ENCODE peak calls at places on chromosomes 3 and 15, in six cellular contexts. S, D, C, B, Y and O are unnamed samples.

GRCh38 chr15:33859992-33860545 is 108.2 kb upstream of the CHRM5 start:
- DNase-seq in S (no peak), B (no peak), D (no peak), Y (no peak), C (no peak), O (no peak)

GRCh38 chr3:32076566-32076965 is 29.9 kb upstream of the GPD1L start:
- DNase-seq in C (no peak), D (peak), B (no peak), S (no peak), Y (no peak), O (no peak)

GRCh38 chr15:68423359-68424028 is 8.5 kb downstream of the ITGA11 start:
- DNase-seq in D (no peak), C (no peak), B (no peak), Y (no peak), S (no peak), O (no peak)

GRCh38 chr15:50140097-50140496 is 21.1 kb upstream of the ATP8B4 start:
- DNase-seq in S (no peak), B (no peak), D (no peak), C (no peak), Y (no peak), O (no peak)

GRCh38 chr3:48747703-48748102 is 30.7 kb upstream of the IP6K2 start:
- DNase-seq in Y (no peak), C (peak), B (peak), D (no peak), S (peak), O (no peak)

GRCh38 chr3:170203457-170203856 is 18.8 kb upstream of the PRKCI start:
- DNase-seq in C (no peak), Y (no peak), D (no peak), S (no peak), B (no peak), O (no peak)

GRCh38 chr3:81395739-81396138 is 365.7 kb downstream of the GBE1 start:
- DNase-seq in D (no peak), C (no peak), S (no peak), Y (peak), B (no peak), O (no peak)

GRCh38 chr15:90816401-90817116 is 51.8 kb upstream of the FURIN start:
- DNase-seq in D (no peak), C (no peak), B (peak), Y (no peak), S (no peak), O (no peak)

GRCh38 chr3:146169891-146170290 is 8.9 kb upstream of the PLOD2 start:
- DNase-seq in S (no peak), B (no peak), D (no peak), Y (no peak), C (no peak), O (no peak)

GRCh38 chr3:71369733-71370391 is 213.7 kb downstream of the FOXP1 start:
- DNase-seq in B (no peak), C (no peak), D (no peak), Y (no peak), S (no peak), O (no peak)

GRCh38 chr15:49627407-49627877 is 6.6 kb downstream of the DTWD1 start:
- DNase-seq in Y (no peak), D (no peak), C (no peak), S (no peak), B (no peak), O (no peak)

GRCh38 chr3:57961828-57962447 is 46.3 kb upstream of the FLNB start:
- DNase-seq in S (no peak), D (no peak), B (no peak), C (no peak), Y (peak), O (no peak)

GRCh38 chr3:27544372-27544865 is 60.2 kb upstream of the SLC4A7 start:
- DNase-seq in C (no peak), Y (no peak), S (no peak), B (no peak), D (no peak), O (no peak)

GRCh38 chr3:54547051-54547450 is 380.8 kb downstream of the LRTM1 start:
- DNase-seq in S (peak), D (no peak), C (no peak), B (no peak), Y (no peak), O (no peak)

GRCh38 chr15:67207555-67208182 is 46.8 kb downstream of the AAGAB start:
- DNase-seq in D (no peak), C (no peak), S (no peak), B (no peak), Y (peak), O (no peak)

GRCh38 chr15:69805248-69805953 is 292.3 kb downstream of the TLE3 start:
- DNase-seq in D (no peak), B (no peak), S (peak), Y (no peak), C (no peak), O (no peak)

GRCh38 chr3:73432021-73432722 is 192.6 kb downstream of the PDZRN3 start:
- DNase-seq in C (no peak), B (no peak), D (no peak), Y (peak), S (no peak), O (no peak)

GRCh38 chr3:11389570-11390268 is 117.5 kb downstream of the ATG7 start:
- DNase-seq in Y (no peak), S (no peak), B (no peak), D (no peak), C (no peak), O (no peak)

GRCh38 chr15:79168922-79169322 is 78.3 kb upstream of the RASGRF1 start:
- DNase-seq in Y (peak), B (no peak), S (peak), D (peak), C (no peak), O (no peak)

GRCh38 chr3:44074181-44074580 is 167.5 kb upstream of the TOPAZ1 start:
- DNase-seq in Y (no peak), B (no peak), D (peak), S (no peak), C (no peak), O (no peak)

GRCh38 chr3:59566481-59566975 is 516.7 kb upstream of the CFAP20DC start:
- DNase-seq in B (no peak), S (peak), C (no peak), D (no peak), Y (no peak), O (no peak)

GRCh38 chr15:69535101-69535638 is 82.6 kb downstream of the RPLP1 start:
- DNase-seq in C (no peak), D (no peak), B (no peak), S (no peak), Y (no peak), O (no peak)

GRCh38 chr15:52976050-52976449 is 185.9 kb upstream of the ONECUT1 start:
- DNase-seq in S (no peak), C (no peak), D (no peak), B (no peak), Y (no peak), O (no peak)

GRCh38 chr15:98280576-98280975 is 320.1 kb downstream of the ARRDC4 start:
- DNase-seq in B (no peak), C (no peak), D (no peak), S (no peak), Y (no peak), O (peak)

GRCh38 chr3:127252446-127252845 is 35.4 kb downstream of the PRR20G start:
- DNase-seq in C (no peak), Y (no peak), D (no peak), B (no peak), S (no peak), O (no peak)

GRCh38 chr3:54777141-54777540 is 150.7 kb downstream of the LRTM1 start:
- DNase-seq in B (no peak), Y (no peak), D (peak), C (no peak), S (no peak), O (no peak)

GRCh38 chr3:108100906-108101305 is 10.1 kb upstream of the CD47 start:
- DNase-seq in B (no peak), D (no peak), Y (no peak), S (no peak), C (no peak), O (no peak)

GRCh38 chr15:89111352-89111751 is 23.1 kb downstream of the ABHD2 start:
- DNase-seq in D (no peak), Y (no peak), S (no peak), B (no peak), C (no peak), O (no peak)

GRCh38 chr15:89107984-89108383 is 19.7 kb downstream of the ABHD2 start:
- DNase-seq in C (no peak), B (no peak), D (no peak), S (no peak), Y (no peak), O (no peak)

GRCh38 chr15:89108865-89109660 is 20.8 kb downstream of the ABHD2 start:
- DNase-seq in Y (peak), C (no peak), S (no peak), B (no peak), D (no peak), O (no peak)

GRCh38 chr15:89111961-89112340 is 23.7 kb downstream of the ABHD2 start:
- DNase-seq in S (no peak), C (no peak), B (no peak), Y (no peak), D (no peak), O (no peak)

DNA sequence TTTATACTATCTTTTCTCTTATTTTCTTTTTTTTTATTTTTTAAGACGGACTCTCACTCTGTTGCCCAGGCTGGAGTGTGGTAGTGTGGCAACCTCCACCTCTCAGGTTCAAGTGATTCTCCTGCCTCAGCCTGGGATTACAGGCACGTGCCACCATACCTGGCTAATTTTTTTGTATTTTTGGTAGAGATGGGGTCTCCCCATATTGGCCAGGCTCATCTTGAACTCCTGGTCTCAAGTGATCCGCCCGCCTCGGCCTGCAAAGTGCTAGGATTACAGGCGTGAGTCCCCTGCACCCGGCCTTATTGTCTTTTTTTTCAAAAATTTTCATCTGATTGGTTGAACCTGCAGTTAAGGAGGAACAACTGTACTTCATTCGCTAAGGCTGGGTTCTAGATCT is 21.8 kb downstream of the ABHD2 start:
- DNase-seq in B (no peak), D (no peak), S (no peak), Y (no peak), C (no peak), O (no peak)
- TF ChIP-seq POLR2A in B (no peak), D (no peak), S (no peak), Y (no peak), C (no peak), O (no peak)

GRCh38 chr3:87001699-87002098 is 10.8 kb upstream of the VGLL3 start:
- DNase-seq in Y (no peak), D (no peak), B (no peak), C (no peak), S (no peak), O (no peak)
- H3K4me3 ChIP-seq in Y (no peak), D (no peak), B (no peak), C (no peak), S (no peak), O (no peak)

DNA sequence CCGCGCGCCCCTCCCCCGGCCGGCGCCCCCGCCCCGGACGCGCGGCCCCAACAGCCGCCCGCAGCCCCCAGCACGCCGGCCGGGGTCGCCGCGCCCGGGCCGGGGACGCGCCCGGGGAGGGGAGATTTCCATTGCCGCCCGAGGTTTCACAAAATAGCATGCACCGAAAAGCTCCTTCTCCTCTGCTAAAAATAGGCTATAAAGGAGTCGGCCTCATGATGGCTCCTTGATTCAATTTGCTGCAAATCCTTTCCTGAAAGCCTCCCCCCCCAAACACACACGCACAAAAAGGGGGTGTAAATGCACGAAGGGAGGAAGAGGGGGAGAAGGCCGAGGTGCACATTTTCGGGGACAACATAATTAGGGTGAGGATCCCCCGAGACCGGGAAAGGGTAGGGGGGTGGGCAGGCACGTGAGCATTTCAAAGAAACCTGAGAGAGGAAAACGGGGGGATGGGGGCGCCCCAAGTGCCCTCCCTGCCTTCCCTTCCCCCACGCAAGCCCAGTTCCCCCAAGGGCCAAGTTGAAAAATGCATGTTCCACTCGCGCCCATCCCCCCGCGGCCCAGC is 725 bp downstream of the TBL1XR1 start:
- DNase-seq in S (no peak), B (peak), Y (peak), D (peak), C (peak), O (peak)
- TF ChIP-seq POLR2A in S (no peak), B (no peak), Y (peak), D (no peak), C (no peak), O (no peak)

DNA sequence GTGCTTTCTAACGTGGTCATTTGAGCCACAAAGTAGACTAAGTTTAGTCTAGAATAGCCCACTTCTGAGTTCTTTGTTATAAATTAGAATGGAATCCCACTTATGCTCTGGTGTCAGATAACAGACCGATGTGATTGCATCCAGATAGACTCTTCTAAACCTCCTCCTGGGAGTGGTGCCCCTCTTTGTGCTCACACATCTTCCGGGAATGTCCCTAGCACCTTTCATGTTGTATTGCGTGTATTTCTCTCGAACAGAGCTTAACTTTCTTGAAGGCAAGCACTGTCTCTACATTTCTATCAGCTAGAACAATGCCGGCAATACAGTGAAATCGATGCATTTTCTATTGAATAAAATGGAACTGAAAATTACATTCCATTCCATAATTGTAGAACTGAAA is 23.0 kb downstream of the CP start:
- DNase-seq in D (no peak), C (no peak), B (no peak), S (no peak), Y (no peak), O (no peak)
- H3K4me3 ChIP-seq in D (no peak), C (no peak), B (no peak), S (no peak), Y (no peak), O (no peak)

GRCh38 chr3:195914648-195915473 is 6.5 kb upstream of the TNK2 start:
- DNase-seq in D (peak), Y (peak), S (peak), C (peak), B (peak), O (peak)
- TF ChIP-seq POLR2A in D (no peak), Y (no peak), S (peak), C (peak), B (no peak), O (no peak)

DNA sequence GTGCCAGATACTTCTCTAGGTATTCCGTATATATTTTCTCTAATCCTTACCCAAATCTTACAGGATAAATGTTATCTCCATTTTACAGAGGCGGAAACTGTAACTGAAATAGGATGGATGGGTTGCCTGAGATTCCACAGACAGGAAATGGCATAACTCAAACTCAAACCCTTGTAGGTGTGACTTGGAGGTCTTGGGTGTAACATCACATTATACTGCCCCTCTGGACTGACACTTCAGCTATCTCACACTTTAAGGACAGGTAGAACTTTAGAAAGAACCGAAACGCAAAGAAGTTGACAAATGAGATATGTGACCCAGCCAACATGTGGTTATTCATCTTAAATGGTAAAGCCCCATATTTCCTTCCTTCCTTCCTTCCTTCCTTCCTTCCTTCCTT is 122.1 kb downstream of the PDCD6IP start:
- DNase-seq in B (no peak), D (no peak), Y (no peak), C (no peak), S (no peak), O (no peak)
- H3K4me3 ChIP-seq in B (no peak), D (no peak), Y (no peak), C (no peak), S (no peak), O (no peak)

DNA sequence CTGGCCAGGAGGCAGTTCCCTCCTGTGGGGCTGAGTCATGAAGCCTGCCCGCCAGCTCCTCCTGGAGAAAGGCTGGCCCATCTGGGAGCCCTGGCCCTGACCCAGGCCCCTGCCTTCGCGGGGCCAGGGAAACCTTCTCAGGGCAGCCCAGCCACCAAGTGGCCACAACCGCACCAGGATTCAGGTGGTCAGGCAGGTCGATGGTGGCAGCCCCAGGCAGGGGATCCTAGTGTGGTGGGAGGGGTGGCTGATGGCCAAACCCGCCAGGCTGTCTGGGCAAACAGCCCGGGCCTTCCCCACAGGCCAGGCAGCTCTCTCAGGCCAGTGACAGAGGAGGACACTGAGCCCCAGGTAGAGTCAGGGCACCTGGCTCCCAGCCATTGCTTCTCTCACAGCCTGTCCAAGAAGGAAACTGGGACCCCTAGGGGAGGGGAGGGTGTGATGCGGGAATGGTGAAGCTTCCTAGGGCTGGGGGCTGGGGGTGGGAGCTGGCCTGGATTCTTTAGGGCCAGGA is 1.2 kb downstream of the TWF2 start:
- DNase-seq in C (peak), S (peak), D (peak), B (peak), Y (peak), O (peak)
- TF ChIP-seq POLR2A in C (peak), S (no peak), D (no peak), B (no peak), Y (no peak), O (no peak)

DNA sequence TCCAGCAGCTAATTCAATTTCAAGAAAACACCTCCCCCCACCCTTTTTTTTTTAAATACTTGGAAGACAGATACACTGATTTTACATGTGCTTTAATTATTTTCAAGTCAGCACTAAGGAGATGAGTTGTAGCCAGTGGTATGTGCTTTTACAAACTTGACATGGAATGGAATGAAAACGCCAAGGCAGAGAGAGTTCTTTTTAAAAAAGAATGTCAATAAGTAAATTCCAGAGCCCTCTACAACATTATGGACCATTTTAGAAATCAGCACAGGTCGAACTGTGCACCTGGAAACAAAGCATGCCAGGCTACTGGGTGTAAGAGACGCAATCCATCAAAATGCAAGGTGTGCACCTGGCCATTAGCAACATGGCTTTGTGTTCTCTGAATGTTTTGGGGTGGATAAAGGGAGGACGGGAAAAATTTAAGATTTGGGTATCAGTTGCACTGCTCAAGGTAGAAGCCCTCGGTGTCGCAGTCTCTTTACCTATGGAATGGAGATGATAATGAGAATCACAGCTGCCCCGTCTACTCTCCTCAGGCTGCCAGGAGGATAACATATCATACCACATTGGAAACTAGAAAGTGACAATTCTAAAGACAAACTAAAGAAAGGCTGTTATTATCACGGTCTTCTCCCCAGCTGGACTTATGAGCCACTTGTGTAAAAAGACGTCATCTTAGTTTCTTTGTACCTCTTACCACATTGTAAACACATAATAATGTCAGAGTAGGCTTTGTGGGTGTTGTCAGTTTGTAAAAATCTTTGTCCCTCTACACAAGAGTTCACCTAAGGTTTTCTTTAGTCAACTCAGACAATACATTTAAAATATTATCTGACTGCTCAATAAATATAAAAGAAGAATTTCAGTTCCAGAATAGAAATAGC is 107.4 kb upstream of the PRICKLE2 start:
- DNase-seq in B (no peak), D (no peak), S (no peak), C (no peak), Y (no peak), O (no peak)
- H3K4me3 ChIP-seq in B (no peak), D (no peak), S (no peak), C (no peak), Y (no peak), O (no peak)